ENCODE peak calls at places on chromosomes 4 and X, in ten cellular contexts. Z is activated naive CD4-positive, alpha-beta T cell treated with anti-CD3 and anti-CD28 coated beads, Interleukin-2, amount 50 U/mL, for 16 hours; N is brain microvascular endothelial cell; C is heart right ventricle; Q is dorsolateral prefrontal cortex; V is GM20000; P is HTR-8/SVneo; S is BJ; B is HT1080; U is stimulated activated naive CD8-positive, alpha-beta T cell treated with anti-CD3 and anti-CD28 coated beads, Interleukin-15, Interleukin-2, amounts not matched to agents 100 U/mL and 50 U/mL, for 24 hours. K is an unnamed sample.

GRCh38 chrX:121579016-121579760 is 531.8 kb downstream of the GLUD2 start:
- DNase-seq in Z (no peak), N (peak), C (no peak), Q (no peak), V (peak), P (no peak), S (no peak), B (no peak), U (no peak), K (peak)

GRCh38 chrX:88613338-88613737 is 133.7 kb upstream of the CPXCR1 start:
- DNase-seq in Z (no peak), N (peak), C (no peak), Q (no peak), V (no peak), P (no peak), S (no peak), B (peak), U (no peak), K (no peak)

GRCh38 chr4:186651181-186651603 is 72.5 kb downstream of the FAT1 start:
- DNase-seq in Z (no peak), N (no peak), C (no peak), Q (no peak), V (no peak), P (no peak), S (no peak), B (no peak), U (no peak), K (no peak)

GRCh38 chr4:5808081-5808741 is 84.7 kb downstream of the CRMP1 start:
- DNase-seq in Z (no peak), N (no peak), C (no peak), Q (no peak), V (no peak), P (no peak), S (no peak), B (no peak), U (no peak), K (no peak)

GRCh38 chr4:3827616-3828492 is 61.7 kb downstream of the ADRA2C start:
- DNase-seq in Z (no peak), N (no peak), C (peak), Q (peak), V (no peak), P (no peak), S (no peak), B (no peak), U (no peak), K (peak)

GRCh38 chr4:147480891-147481576 is at the start of gene EDNRA:
- DNase-seq in Z (no peak), N (peak), C (peak), Q (no peak), V (peak), P (peak), S (no peak), B (peak), U (no peak), K (no peak)

GRCh38 chrX:148979786-148980185 is 479.4 kb downstream of the AFF2 start:
- DNase-seq in Z (no peak), N (no peak), C (no peak), Q (no peak), V (no peak), P (no peak), S (no peak), B (no peak), U (no peak), K (no peak)

GRCh38 chrX:15299945-15300851 is 15.2 kb downstream of the ASB11 start:
- DNase-seq in Z (no peak), N (no peak), C (no peak), Q (no peak), V (peak), P (peak), S (no peak), B (peak), U (no peak), K (peak)

GRCh38 chrX:77505227-77505626 is 58.0 kb downstream of the FGF16 start:
- DNase-seq in Z (no peak), N (peak), C (no peak), Q (no peak), V (no peak), P (no peak), S (no peak), B (peak), U (no peak), K (no peak)

GRCh38 chr4:151228196-151229119 is 48.5 kb upstream of the PRSS48 start:
- DNase-seq in Z (no peak), N (peak), C (no peak), Q (no peak), V (no peak), P (no peak), S (no peak), B (peak), U (no peak), K (no peak)

GRCh38 chr4:135601351-135601750 is 1399.8 kb upstream of the PABPC4L start:
- DNase-seq in Z (no peak), N (no peak), C (no peak), Q (no peak), V (no peak), P (no peak), S (no peak), B (no peak), U (no peak), K (no peak)

GRCh38 chr4:180636696-180637095 is 1606.5 kb upstream of the TENM3 start:
- DNase-seq in Z (no peak), N (no peak), C (no peak), Q (no peak), V (no peak), P (no peak), S (no peak), B (peak), U (no peak), K (no peak)

GRCh38 chr4:126702747-126703146 is 930.0 kb upstream of the INTU start:
- DNase-seq in Z (no peak), N (no peak), C (no peak), Q (no peak), V (no peak), P (no peak), S (no peak), B (no peak), U (no peak), K (no peak)

GRCh38 chr4:158858410-158859189 is 89.8 kb downstream of the FNIP2 start:
- DNase-seq in Z (no peak), N (peak), C (no peak), Q (no peak), V (no peak), P (peak), S (no peak), B (peak), U (no peak), K (no peak)

GRCh38 chrX:47366051-47366722 is 4.2 kb upstream of the ZNF157 start:
- DNase-seq in Z (peak), N (peak), C (peak), Q (peak), V (peak), P (peak), S (no peak), B (peak), U (peak), K (peak)

GRCh38 chr4:17846256-17846655 is 35.5 kb downstream of the NCAPG start:
- DNase-seq in Z (no peak), N (peak), C (no peak), Q (no peak), V (no peak), P (no peak), S (no peak), B (no peak), U (no peak), K (no peak)

GRCh38 chr4:83894831-83895230 is 358.9 kb downstream of the GPAT3 start:
- DNase-seq in Z (no peak), N (no peak), C (no peak), Q (no peak), V (no peak), P (no peak), S (no peak), B (no peak), U (no peak), K (no peak)

GRCh38 chrX:154013614-154014360 is 5.9 kb downstream of the IRAK1 start:
- DNase-seq in Z (peak), N (no peak), C (peak), Q (no peak), V (peak), P (peak), S (no peak), B (peak), U (peak), K (peak)

GRCh38 chr4:3458371-3458770 is 4.7 kb upstream of the DOK7 start:
- DNase-seq in Z (no peak), N (no peak), C (no peak), Q (no peak), V (no peak), P (no peak), S (no peak), B (no peak), U (no peak), K (no peak)

GRCh38 chr4:30792616-30793015 is 72.4 kb downstream of the PCDH7 start:
- DNase-seq in Z (no peak), N (no peak), C (no peak), Q (no peak), V (no peak), P (no peak), S (no peak), B (no peak), U (no peak), K (no peak)

GRCh38 chr4:94039226-94039625 is 168.4 kb upstream of the SMARCAD1 start:
- DNase-seq in Z (no peak), N (no peak), C (no peak), Q (no peak), V (no peak), P (no peak), S (no peak), B (no peak), U (no peak), K (no peak)

GRCh38 chr4:72715299-72715698 is 146.3 kb upstream of the ADAMTS3 start:
- DNase-seq in Z (no peak), N (no peak), C (no peak), Q (no peak), V (no peak), P (no peak), S (no peak), B (no peak), U (no peak), K (no peak)